ENCODE peak calls at places on chromosome 17, in ten cellular contexts. T, F, H, N, E, K, U, M, Q and P are unnamed samples.

GRCh38 chr17:79088997-79089328 is 14.3 kb downstream of the ENGASE start:
- DNase-seq in M (no peak), E (no peak), K (no peak), T (no peak), F (no peak), H (no peak), N (no peak), Q (no peak), U (no peak), P (no peak)

GRCh38 chr17:69949931-69950330 is 125.1 kb upstream of the KCNJ16 start:
- DNase-seq in M (no peak), U (no peak), T (no peak), K (no peak), Q (no peak), N (no peak), E (no peak), F (no peak), H (peak; percentile 61), P (no peak)

GRCh38 chr17:48631693-48632578 is 5.8 kb upstream of the HOXB9 start:
- DNase-seq in U (no peak), T (no peak), M (no peak), Q (no peak), H (no peak), N (no peak), K (no peak), E (no peak), F (no peak), P (no peak)

GRCh38 chr17:32746280-32746679 is 130.6 kb downstream of the MYO1D start:
- DNase-seq in N (no peak), M (no peak), E (no peak), T (peak; percentile 68), H (no peak), Q (no peak), F (no peak), K (peak; percentile 33), U (no peak), P (no peak)

GRCh38 chr17:28705728-28706334 is 5.9 kb downstream of the PROCA1 start:
- DNase-seq in E (no peak), K (no peak), U (no peak), H (no peak), N (no peak), T (no peak), M (no peak), Q (no peak), F (no peak), P (no peak)

GRCh38 chr17:66518677-66519076 is 216.3 kb downstream of the PRKCA start:
- DNase-seq in U (no peak), F (no peak), T (no peak), Q (no peak), E (no peak), M (no peak), H (no peak), N (no peak), K (peak; percentile 26), P (no peak)

GRCh38 chr17:78958556-78959191 is 21.0 kb downstream of the LGALS3BP start:
- DNase-seq in Q (peak; percentile 12), M (no peak), N (no peak), H (peak; percentile 75), K (no peak), T (no peak), U (no peak), F (peak; percentile 95), E (no peak), P (no peak)

GRCh38 chr17:77540975-77541374 is 400.2 kb downstream of the SEC14L1 start:
- DNase-seq in Q (no peak), M (no peak), E (no peak), K (no peak), T (no peak), F (no peak), H (no peak), U (no peak), N (no peak), P (no peak)

GRCh38 chr17:11264183-11264871 is 23.3 kb downstream of the SHISA6 start:
- DNase-seq in H (no peak), M (no peak), T (peak; percentile 5), N (no peak), Q (peak; percentile 13), K (peak; percentile 2), F (no peak), U (no peak), E (no peak), P (no peak)

GRCh38 chr17:75632863-75633483 is at the start of gene SMIM5:
- DNase-seq in T (peak; percentile 61), H (peak; percentile 89), M (peak; percentile 96), F (peak; percentile 81), Q (peak; percentile 86), U (peak; percentile 84), N (peak; percentile 84), E (peak; percentile 88), K (peak; percentile 90), P (peak; percentile 95)

GRCh38 chr17:19569785-19570496 is 36.3 kb downstream of the SLC47A1 start:
- DNase-seq in K (no peak), E (no peak), F (peak; percentile 65), M (no peak), Q (no peak), N (no peak), T (peak; percentile 17), U (no peak), H (no peak), P (no peak)

GRCh38 chr17:31494259-31495048 is 103.0 kb downstream of the RAB11FIP4 start:
- DNase-seq in U (peak; percentile 52), E (no peak), T (peak; percentile 84), K (no peak), H (no peak), N (no peak), F (peak; percentile 27), Q (no peak), M (no peak), P (no peak)

GRCh38 chr17:73089918-73090317 is 2.6 kb downstream of the SLC39A11 start:
- DNase-seq in F (no peak), H (no peak), U (no peak), N (peak; percentile 49), T (no peak), M (no peak), E (no peak), K (no peak), Q (no peak), P (no peak)

GRCh38 chr17:33200116-33200515 is 93.0 kb downstream of the ASIC2 start:
- DNase-seq in M (no peak), N (no peak), U (no peak), F (no peak), E (no peak), K (peak; percentile 2), H (peak; percentile 54), T (peak; percentile 33), Q (no peak), P (no peak)

GRCh38 chr17:46742539-46743270 is 75.8 kb downstream of the WNT3 start:
- DNase-seq in U (no peak), M (peak; percentile 78), Q (peak; percentile 62), T (peak; percentile 94), N (no peak), K (peak; percentile 95), E (no peak), F (peak; percentile 88), H (peak; percentile 78), P (peak; percentile 89)